ENCODE peak calls at places on chromosome 17, in eight cellular contexts. F is HCT116, E is SK-N-SH, W is K562, Z is Panc1, K is GM23338, B is GM12878, Q is HepG2. O is an unnamed sample.

GRCh38 chr17:41907633-41908539 is 10.9 kb downstream of the ACLY start:
- DNase-seq in F (no peak), E (peak), W (no peak), Z (no peak), K (no peak), B (no peak), Q (peak), O (no peak)

GRCh38 chr17:65193305-65194293 is 56.4 kb downstream of the RGS9 start:
- DNase-seq in F (no peak), E (no peak), W (no peak), Z (no peak), K (no peak), B (no peak), Q (no peak), O (no peak)

GRCh38 chr17:43360376-43360738 is 38.4 kb upstream of the ARL4D start:
- DNase-seq in F (no peak), E (peak), W (no peak), Z (peak), K (no peak), B (no peak), Q (peak), O (peak)

GRCh38 chr17:9971991-9972390 is 66.9 kb upstream of the RCVRN start:
- DNase-seq in F (no peak), E (peak), W (no peak), Z (no peak), K (no peak), B (no peak), Q (no peak), O (no peak)

GRCh38 chr17:18235743-18236256 is 10.4 kb downstream of the LLGL1 start:
- DNase-seq in F (no peak), E (no peak), W (no peak), Z (no peak), K (no peak), B (no peak), Q (no peak), O (no peak)

GRCh38 chr17:46773676-46774075 is 44.8 kb downstream of the WNT3 start:
- DNase-seq in F (no peak), E (no peak), W (no peak), Z (no peak), K (no peak), B (no peak), Q (no peak), O (no peak)

GRCh38 chr17:49223517-49224197 is 6.9 kb downstream of the PHOSPHO1 start:
- DNase-seq in F (peak), E (peak), W (peak), Z (no peak), K (peak), B (no peak), Q (no peak), O (peak)

GRCh38 chr17:54948380-54948779 is 20.1 kb downstream of the COX11 start:
- DNase-seq in F (peak), E (no peak), W (peak), Z (peak), K (no peak), B (no peak), Q (peak), O (no peak)

GRCh38 chr17:41494524-41494923 is 4.8 kb upstream of the KRT36 start:
- DNase-seq in F (no peak), E (no peak), W (no peak), Z (no peak), K (no peak), B (no peak), Q (peak), O (no peak)

GRCh38 chr17:50258647-50259483 is 15.4 kb upstream of the TMEM92 start:
- DNase-seq in F (no peak), E (peak), W (peak), Z (no peak), K (no peak), B (no peak), Q (no peak), O (no peak)

GRCh38 chr17:76953066-76953465 is 84.9 kb downstream of the MGAT5B start:
- DNase-seq in F (no peak), E (no peak), W (no peak), Z (no peak), K (no peak), B (no peak), Q (no peak), O (no peak)

GRCh38 chr17:382644-383533 is 30.3 kb upstream of the RPH3AL start:
- DNase-seq in F (no peak), E (peak), W (no peak), Z (no peak), K (peak), B (no peak), Q (peak), O (no peak)

GRCh38 chr17:32267690-32268205 is 2.1 kb downstream of the RHBDL3 start:
- DNase-seq in F (no peak), E (no peak), W (no peak), Z (no peak), K (peak), B (no peak), Q (no peak), O (no peak)

GRCh38 chr17:80596760-80597608 is 52.3 kb downstream of the RPTOR start:
- DNase-seq in F (no peak), E (no peak), W (no peak), Z (no peak), K (no peak), B (no peak), Q (no peak), O (no peak)

GRCh38 chr17:55210292-55210691 is 54.5 kb upstream of the HLF start:
- DNase-seq in F (no peak), E (peak), W (no peak), Z (no peak), K (no peak), B (no peak), Q (no peak), O (no peak)

GRCh38 chr17:37447641-37448040 is 41.0 kb downstream of the TADA2A start:
- DNase-seq in F (peak), E (no peak), W (no peak), Z (no peak), K (no peak), B (no peak), Q (no peak), O (no peak)

GRCh38 chr17:42623732-42624596 is 14.5 kb downstream of the TUBG1 start:
- DNase-seq in F (peak), E (no peak), W (peak), Z (no peak), K (no peak), B (no peak), Q (no peak), O (no peak)

GRCh38 chr17:42683407-42684031 is 1.2 kb downstream of the CNTNAP1 start:
- DNase-seq in F (no peak), E (peak), W (no peak), Z (no peak), K (peak), B (no peak), Q (no peak), O (no peak)

GRCh38 chr17:46978489-46979022 is 497 bp downstream of the RPRML start:
- DNase-seq in F (no peak), E (peak), W (no peak), Z (no peak), K (peak), B (no peak), Q (no peak), O (no peak)

GRCh38 chr17:41914358-41914766 is 4.4 kb downstream of the ACLY start:
- DNase-seq in F (no peak), E (no peak), W (no peak), Z (no peak), K (no peak), B (no peak), Q (peak), O (no peak)

GRCh38 chr17:58306131-58306951 is 22.3 kb downstream of the TSPOAP1 start:
- DNase-seq in F (no peak), E (peak), W (no peak), Z (no peak), K (no peak), B (no peak), Q (no peak), O (no peak)

GRCh38 chr17:27572665-27573064 is 58.3 kb upstream of the LGALS9 start:
- DNase-seq in F (no peak), E (no peak), W (no peak), Z (no peak), K (no peak), B (no peak), Q (no peak), O (no peak)

GRCh38 chr17:47694018-47694817 is at the start of gene TBKBP1:
- DNase-seq in F (no peak), E (peak), W (peak), Z (no peak), K (peak), B (no peak), Q (peak), O (peak)

GRCh38 chr17:42509916-42510315 is 26.1 kb upstream of the NAGLU start:
- DNase-seq in F (no peak), E (no peak), W (no peak), Z (no peak), K (no peak), B (no peak), Q (no peak), O (no peak)

GRCh38 chr17:45235071-45236001 is 13.7 kb downstream of the FMNL1 start:
- DNase-seq in F (peak), E (peak), W (peak), Z (no peak), K (peak), B (no peak), Q (peak), O (peak)

GRCh38 chr17:42340691-42341127 is 47.5 kb downstream of the STAT3 start:
- DNase-seq in F (no peak), E (no peak), W (no peak), Z (no peak), K (no peak), B (no peak), Q (no peak), O (no peak)

GRCh38 chr17:9087921-9088320 is 66.6 kb downstream of the NTN1 start:
- DNase-seq in F (no peak), E (no peak), W (no peak), Z (no peak), K (no peak), B (no peak), Q (no peak), O (no peak)

GRCh38 chr17:43574896-43575525 is 28.9 kb upstream of the ETV4 start:
- DNase-seq in F (no peak), E (no peak), W (no peak), Z (no peak), K (no peak), B (no peak), Q (no peak), O (no peak)

GRCh38 chr17:5022171-5022711 is 13.0 kb downstream of the SLC52A1 start:
- DNase-seq in F (no peak), E (no peak), W (no peak), Z (no peak), K (no peak), B (no peak), Q (no peak), O (no peak)

GRCh38 chr17:5027921-5028320 is 7.3 kb downstream of the SLC52A1 start:
- DNase-seq in F (no peak), E (no peak), W (no peak), Z (no peak), K (no peak), B (no peak), Q (no peak), O (no peak)

GRCh38 chr17:5023588-5024147 is 11.6 kb downstream of the SLC52A1 start:
- DNase-seq in F (no peak), E (no peak), W (no peak), Z (no peak), K (no peak), B (no peak), Q (no peak), O (no peak)

GRCh38 chr17:5027299-5027698 is 7.9 kb downstream of the SLC52A1 start:
- DNase-seq in F (no peak), E (no peak), W (no peak), Z (no peak), K (no peak), B (no peak), Q (no peak), O (no peak)

DNA sequence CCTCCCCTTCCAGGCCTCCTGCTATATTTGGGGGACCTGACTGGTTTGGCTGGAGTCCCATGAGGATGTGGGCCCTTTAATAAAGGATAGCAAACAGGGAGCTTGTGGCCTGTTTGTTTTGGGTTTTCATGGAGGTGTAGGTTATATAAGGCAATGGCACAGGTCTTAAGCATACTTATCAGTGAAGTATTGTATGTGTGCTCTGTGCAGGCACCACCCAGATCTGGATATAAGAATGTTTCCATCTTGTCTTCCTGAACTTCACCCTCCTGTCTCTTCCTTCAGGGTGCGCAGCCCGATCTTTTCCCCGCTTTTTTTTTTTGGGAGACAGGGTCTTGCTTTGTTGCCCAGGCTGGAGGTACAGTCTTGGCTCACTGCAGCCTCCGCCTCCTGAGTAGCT is 10.6 kb downstream of the SLC52A1 start:
- DNase-seq in F (no peak), E (no peak), W (no peak), Z (no peak), K (no peak), B (no peak), Q (no peak), O (no peak)
- H3K27ac ChIP-seq in F (no peak), E (no peak), W (no peak), Z (no peak), K (no peak), B (no peak), Q (no peak), O (no peak)

GRCh38 chr17:16217002-16217635 is at the start of gene PIGL:
- DNase-seq in F (peak), E (peak), W (peak), Z (peak), K (peak), B (peak), Q (peak), O (peak)
- TF ChIP-seq POLR2AphosphoS5 in F (peak), E (peak), W (peak), Z (peak), K (peak), B (peak), Q (peak), O (peak)

GRCh38 chr17:13523164-13523563 is 78.6 kb downstream of the HS3ST3A1 start:
- DNase-seq in F (no peak), E (no peak), W (no peak), Z (no peak), K (no peak), B (no peak), Q (no peak), O (no peak)

GRCh38 chr17:13518271-13519000 is 83.3 kb downstream of the HS3ST3A1 start:
- DNase-seq in F (no peak), E (no peak), W (no peak), Z (no peak), K (no peak), B (no peak), Q (no peak), O (no peak)

GRCh38 chr17:13522749-13523148 is 79.0 kb downstream of the HS3ST3A1 start:
- DNase-seq in F (no peak), E (no peak), W (no peak), Z (no peak), K (no peak), B (no peak), Q (no peak), O (no peak)

GRCh38 chr17:13521784-13522183 is 79.9 kb downstream of the HS3ST3A1 start:
- DNase-seq in F (no peak), E (peak), W (peak), Z (no peak), K (no peak), B (no peak), Q (no peak), O (no peak)

GRCh38 chr17:13520899-13521572 is 80.7 kb downstream of the HS3ST3A1 start:
- DNase-seq in F (no peak), E (no peak), W (no peak), Z (no peak), K (no peak), B (peak), Q (no peak), O (no peak)
- TF ChIP-seq REST in F (no peak), E (no peak), W (no peak), Z (no peak), K (no peak), B (no peak), Q (no peak), O (no peak)

GRCh38 chr17:74742978-74743545 is 5.4 kb upstream of the NHERF1 start:
- DNase-seq in F (no peak), E (no peak), W (no peak), Z (no peak), K (no peak), B (no peak), Q (no peak), O (no peak)
- H3K27ac ChIP-seq in F (no peak), E (no peak), W (no peak), Z (no peak), K (no peak), B (no peak), Q (no peak), O (peak)

GRCh38 chr17:78184868-78185267 is 2.0 kb downstream of the TK1 start:
- DNase-seq in F (no peak), E (no peak), W (no peak), Z (no peak), K (no peak), B (no peak), Q (no peak), O (no peak)
- TF ChIP-seq POLR2AphosphoS5 in F (no peak), E (no peak), W (no peak), Z (no peak), K (no peak), B (no peak), Q (no peak), O (no peak)

DNA sequence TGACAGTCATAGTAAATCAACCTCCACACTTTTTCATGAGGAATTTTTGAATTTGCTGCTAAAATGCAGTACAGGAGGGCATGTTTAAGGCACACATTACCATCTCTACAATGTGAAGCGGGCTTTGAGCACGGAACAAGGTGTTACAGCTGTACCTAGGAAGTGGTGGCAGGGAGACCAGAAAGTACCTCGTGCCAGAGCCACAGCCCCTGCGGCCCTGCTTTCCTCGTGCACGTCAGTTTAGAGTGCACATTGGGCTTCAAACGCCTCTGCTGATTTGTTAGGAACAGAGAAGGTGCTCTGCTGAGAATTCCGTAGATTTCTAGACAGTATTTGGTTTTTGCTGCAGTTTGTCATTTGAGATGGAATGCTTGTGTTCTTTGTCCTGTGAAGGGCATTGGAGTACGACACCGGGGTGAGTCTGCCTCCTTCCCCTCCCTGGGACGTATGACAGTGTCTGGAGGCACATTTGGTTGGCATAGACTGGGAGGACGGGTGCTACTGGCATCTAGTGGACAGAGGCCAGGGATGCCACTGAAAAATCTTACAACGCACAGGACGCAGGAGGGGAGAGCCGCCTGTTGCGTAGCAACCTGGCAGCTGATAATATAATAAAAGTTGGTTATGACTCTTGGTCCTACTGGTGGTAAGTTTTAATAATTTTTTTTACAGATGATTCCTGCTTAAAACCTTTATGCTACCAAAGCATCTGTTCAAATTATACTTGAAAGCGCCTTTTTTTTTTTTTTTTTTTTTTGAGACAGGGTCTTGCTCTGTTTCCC is 9.1 kb downstream of the FOXK2 start:
- DNase-seq in F (peak), E (peak), W (no peak), Z (peak), K (no peak), B (no peak), Q (no peak), O (peak)
- TF ChIP-seq REST in F (no peak), E (peak), W (no peak), Z (no peak), K (no peak), B (no peak), Q (no peak), O (no peak)

DNA sequence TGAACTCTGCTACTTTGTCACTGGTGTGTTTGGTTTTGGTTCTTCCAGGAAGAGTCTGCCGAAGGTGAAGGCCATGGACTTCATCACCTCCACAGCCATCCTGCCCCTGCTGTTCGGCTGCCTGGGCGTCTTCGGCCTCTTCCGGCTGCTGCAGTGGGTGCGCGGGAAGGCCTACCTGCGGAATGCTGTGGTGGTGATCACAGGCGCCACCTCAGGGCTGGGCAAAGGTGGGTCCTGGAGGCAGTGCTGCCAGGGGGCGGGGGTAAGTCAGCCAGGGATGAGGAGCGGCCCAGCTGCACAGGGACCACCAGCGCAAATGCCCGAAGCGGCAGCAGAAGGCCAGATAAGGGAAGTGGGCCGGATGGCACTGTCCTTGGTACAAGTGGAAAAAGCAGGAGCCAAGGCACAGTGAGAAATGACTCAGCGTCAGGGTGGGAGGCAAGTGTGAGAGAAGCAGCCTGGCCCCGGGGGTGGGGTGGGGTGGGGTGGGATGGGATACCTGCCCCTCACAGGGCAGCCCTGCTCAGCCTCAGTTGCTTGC is 41.9 kb downstream of the TMEM11 start:
- DNase-seq in F (no peak), E (no peak), W (no peak), Z (no peak), K (no peak), B (no peak), Q (no peak), O (no peak)
- H3K27ac ChIP-seq in F (no peak), E (no peak), W (no peak), Z (no peak), K (no peak), B (peak), Q (no peak), O (no peak)

GRCh38 chr17:38733315-38734234 is 3.4 kb downstream of the CISD3 start:
- DNase-seq in F (peak), E (no peak), W (no peak), Z (no peak), K (peak), B (no peak), Q (peak), O (no peak)
- TF ChIP-seq POLR2AphosphoS5 in F (no peak), E (no peak), W (no peak), Z (peak), K (no peak), B (no peak), Q (peak), O (no peak)

GRCh38 chr17:63701477-63702222 is 1.7 kb upstream of the LIMD2 start:
- DNase-seq in F (no peak), E (no peak), W (peak), Z (no peak), K (no peak), B (no peak), Q (no peak), O (no peak)
- TF ChIP-seq REST in F (no peak), E (no peak), W (no peak), Z (no peak), K (no peak), B (no peak), Q (no peak), O (no peak)